ENCODE peak calls at places on chromosomes 11 and 22, in four cellular contexts. D, P, G and L are unnamed samples.

GRCh38 chr11:89119426-89119825 is 53.6 kb upstream of the GRM5 start:
- DNase-seq in P (no peak), G (no peak), D (no peak), L (no peak)

GRCh38 chr11:26112190-26112715 is 219.7 kb upstream of the ANO3 start:
- DNase-seq in D (no peak), G (no peak), P (no peak), L (no peak)

GRCh38 chr22:20526628-20527355 is 19.4 kb downstream of the MED15 start:
- DNase-seq in D (peak), P (no peak), G (no peak), L (no peak)

GRCh38 chr11:125148011-125148410 is 16.5 kb upstream of the PKNOX2 start:
- DNase-seq in G (no peak), P (no peak), D (no peak), L (no peak)

GRCh38 chr11:45150943-45151342 is 4.5 kb downstream of the PRDM11 start:
- DNase-seq in D (no peak), G (no peak), P (no peak), L (no peak)

GRCh38 chr11:45664376-45665205 is 831 bp downstream of the CHST1 start:
- DNase-seq in P (no peak), D (no peak), G (no peak), L (no peak)

GRCh38 chr11:58395581-58395980 is 11.1 kb downstream of the OR5B3 start:
- DNase-seq in G (no peak), P (no peak), D (peak), L (no peak)

GRCh38 chr11:102111787-102112653 is 1.8 kb downstream of the YAP1 start:
- DNase-seq in P (peak), G (peak), D (peak), L (peak)

GRCh38 chr11:6617315-6617781 is 1.9 kb downstream of the TPP1 start:
- DNase-seq in D (no peak), G (no peak), P (no peak), L (no peak)

DNA sequence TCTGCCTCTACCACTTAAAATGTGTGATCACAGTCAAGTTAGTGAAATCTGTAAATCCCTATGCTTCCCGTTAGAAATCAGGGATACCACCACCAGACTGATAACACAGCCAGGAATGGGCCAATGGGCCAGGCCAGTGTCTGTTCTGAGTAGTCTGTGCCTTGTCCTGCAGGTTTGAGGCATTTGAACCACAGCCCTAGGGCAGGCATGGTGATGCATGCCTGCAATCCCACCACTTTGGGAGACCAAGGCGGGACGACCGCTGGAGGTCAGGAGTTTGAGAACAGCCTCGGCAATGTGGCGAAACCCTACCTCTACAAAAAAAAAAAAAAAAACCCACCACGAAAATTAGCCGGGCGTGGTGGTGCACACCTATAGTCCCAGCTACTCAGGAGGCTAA is 12.1 kb upstream of the AHNAK start:
- DNase-seq in G (no peak), D (no peak), P (no peak), L (no peak)
- TF ChIP-seq POLR2A in G (no peak), D (no peak), P (no peak), L (no peak)

GRCh38 chr11:134341805-134342571 is 10.2 kb downstream of the GLB1L2 start:
- DNase-seq in P (no peak), D (no peak), G (no peak), L (no peak)
- H3K4me3 ChIP-seq in P (no peak), D (no peak), G (no peak), L (no peak)

GRCh38 chr11:62689421-62690183 is at the start of gene LRRN4CL:
- DNase-seq in D (peak), G (peak), P (peak), L (peak)
- TF ChIP-seq POLR2A in D (no peak), G (peak), P (no peak), L (no peak)

DNA sequence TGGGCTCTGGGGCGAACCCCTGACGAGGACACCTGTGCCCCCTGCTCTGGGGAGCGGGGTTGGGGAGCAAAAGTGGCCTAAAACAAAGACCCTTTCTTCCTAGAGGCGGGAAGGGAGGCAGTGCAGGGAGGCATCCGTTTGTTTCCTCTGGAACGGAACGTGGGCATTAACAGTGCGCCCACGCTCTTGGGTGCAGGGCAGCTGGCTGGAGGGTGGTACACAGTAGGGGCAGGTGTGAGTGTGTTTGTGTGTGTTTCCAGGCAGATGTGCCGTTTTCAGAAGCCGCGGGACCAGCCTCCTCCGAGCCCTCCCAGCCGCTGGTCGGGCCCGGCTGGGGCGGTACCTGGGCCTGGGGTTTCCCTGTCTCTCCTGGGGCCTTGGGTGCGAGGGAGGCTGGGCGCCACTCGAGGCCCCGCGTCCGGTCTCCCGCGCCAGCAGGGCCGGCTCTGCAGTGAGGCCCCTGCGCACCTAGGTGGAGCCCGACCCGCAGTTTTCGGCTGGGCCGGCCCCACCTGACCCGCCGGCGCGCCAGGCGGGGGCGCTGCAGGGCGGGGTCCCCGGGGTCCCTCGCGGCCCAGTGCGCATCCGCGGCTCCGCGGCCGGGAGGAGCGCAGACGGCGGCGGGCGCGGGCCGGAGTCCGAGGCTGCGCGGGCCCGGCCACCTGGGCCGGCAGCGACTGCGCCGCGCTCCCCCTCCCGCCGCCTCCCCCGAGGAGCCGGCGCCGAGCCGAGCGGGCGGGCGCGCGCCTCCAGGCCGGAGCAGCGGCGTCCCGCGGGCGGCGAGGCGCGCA is 1252.7 kb downstream of the BRD1 start:
- DNase-seq in G (no peak), P (peak), D (no peak), L (no peak)
- H3K4me3 ChIP-seq in G (peak), P (no peak), D (no peak), L (no peak)

GRCh38 chr11:79919340-79919739 is 478.5 kb upstream of the TENM4 start:
- DNase-seq in P (no peak), G (no peak), D (no peak), L (no peak)

GRCh38 chr11:79925570-79925969 is 484.7 kb upstream of the TENM4 start:
- DNase-seq in D (no peak), G (no peak), P (no peak), L (no peak)

GRCh38 chr11:79922641-79923040 is 481.8 kb upstream of the TENM4 start:
- DNase-seq in G (no peak), P (no peak), D (peak), L (no peak)

DNA sequence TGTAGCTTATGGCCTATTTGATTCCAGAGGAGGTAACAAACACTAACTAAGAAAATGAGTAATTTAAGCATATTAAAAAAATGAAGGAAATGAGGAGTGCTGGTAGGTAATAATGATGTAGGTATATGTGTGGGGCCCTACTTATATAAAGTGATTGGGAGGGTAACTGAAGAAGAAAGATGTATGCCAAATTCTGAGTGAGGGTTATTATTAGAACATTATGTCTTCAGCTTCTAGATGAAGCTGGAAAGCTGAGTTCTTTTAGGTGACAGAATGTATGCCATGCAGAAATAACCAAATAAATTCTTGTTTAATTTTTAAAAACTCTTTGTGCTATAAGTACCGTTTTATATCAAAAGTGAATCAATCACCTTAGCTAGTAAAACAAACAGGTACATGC is 479.6 kb upstream of the TENM4 start:
- DNase-seq in G (no peak), P (no peak), D (no peak), L (no peak)
- TF ChIP-seq POLR2A in G (no peak), P (no peak), D (no peak), L (no peak)

DNA sequence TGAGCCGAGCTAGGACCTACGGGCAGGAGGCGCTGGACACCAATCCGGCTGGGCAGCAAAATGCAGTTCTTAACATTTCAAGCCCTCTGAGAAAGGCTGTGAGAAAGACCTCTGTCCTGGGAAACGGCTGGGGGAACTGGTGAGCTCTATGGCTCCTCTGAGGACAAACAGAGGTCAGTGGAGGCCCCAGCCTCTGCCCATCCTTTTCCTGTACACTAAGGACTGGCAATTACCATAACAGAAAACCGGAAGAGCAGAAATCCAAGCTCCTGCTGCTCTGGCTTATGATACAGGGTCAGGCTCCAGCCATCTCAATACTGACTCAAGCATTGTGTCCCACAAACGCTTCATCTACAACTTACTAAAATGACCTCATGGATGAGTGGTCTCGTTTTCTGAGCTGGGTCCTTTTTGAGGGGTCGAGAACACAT is 2.2 kb downstream of the TESMIN start:
- DNase-seq in G (no peak), D (peak), P (no peak), L (no peak)
- H3K4me3 ChIP-seq in G (no peak), D (no peak), P (no peak), L (no peak)

GRCh38 chr11:9396310-9396709 is 11.9 kb downstream of the IPO7 start:
- DNase-seq in D (no peak), G (no peak), P (no peak), L (no peak)
- TF ChIP-seq POLR2A in D (no peak), G (no peak), P (no peak), L (no peak)

GRCh38 chr11:95711162-95711944 is 78.2 kb downstream of the FAM76B start:
- DNase-seq in D (peak), G (no peak), P (no peak), L (no peak)
- H3K4me3 ChIP-seq in D (no peak), G (no peak), P (no peak), L (no peak)